ENCODE peak calls at places on chromosome 2, in five cellular contexts. G is colonic mucosa, Y is heart left ventricle, E is NCI-H82, C is AG20443. I is an unnamed sample.

GRCh38 chr2:23549051-23549450 is 164.1 kb downstream of the KLHL29 start:
- DNase-seq in G (no peak), Y (no peak), E (no peak), C (peak; percentile 39), I (no peak)

GRCh38 chr2:46850742-46851141 is 64.9 kb downstream of the MCFD2 start:
- DNase-seq in G (peak; percentile 45), Y (peak; percentile 87), E (no peak), C (no peak), I (peak; percentile 52)

GRCh38 chr2:31020713-31021112 is 117.5 kb downstream of the GALNT14 start:
- DNase-seq in G (no peak), Y (no peak), E (peak; percentile 31), C (no peak), I (no peak)

GRCh38 chr2:25314514-25315315 is 27.0 kb downstream of the DNMT3A start:
- DNase-seq in G (peak; percentile 54), Y (peak; percentile 82), E (peak; percentile 92), C (no peak), I (peak; percentile 81)

GRCh38 chr2:13193900-13194299 is 477.2 kb downstream of the TRIB2 start:
- DNase-seq in G (no peak), Y (no peak), E (peak; percentile 68), C (peak; percentile 22), I (no peak)

GRCh38 chr2:118279005-118279404 is 190.7 kb downstream of the INSIG2 start:
- DNase-seq in G (no peak), Y (no peak), E (no peak), C (no peak), I (no peak)

GRCh38 chr2:26925100-26925791 is 45.2 kb upstream of the MAPRE3 start:
- DNase-seq in G (no peak), Y (no peak), E (no peak), C (no peak), I (no peak)

GRCh38 chr2:169732583-169733358 is 861 bp upstream of the KLHL23 start:
- DNase-seq in G (no peak), Y (no peak), E (peak; percentile 63), C (peak; percentile 19), I (no peak)

GRCh38 chr2:112602917-112603316 is 18.5 kb downstream of the CHCHD5 start:
- DNase-seq in G (no peak), Y (no peak), E (no peak), C (no peak), I (no peak)

GRCh38 chr2:173184031-173185004 is 108.7 kb downstream of the MAP3K20 start:
- DNase-seq in G (peak; percentile 43), Y (peak; percentile 61), E (peak; percentile 46), C (peak; percentile 93), I (no peak)

GRCh38 chr2:15761056-15761455 is 169.4 kb downstream of the DDX1 start:
- DNase-seq in G (no peak), Y (no peak), E (no peak), C (no peak), I (no peak)

GRCh38 chr2:149360106-149360505 is 29.7 kb downstream of the LYPD6 start:
- DNase-seq in G (no peak), Y (no peak), E (no peak), C (no peak), I (no peak)

GRCh38 chr2:201890447-201890846 is 84.1 kb downstream of the CDK15 start:
- DNase-seq in G (no peak), Y (no peak), E (no peak), C (no peak), I (no peak)

GRCh38 chr2:19256239-19256638 is 102.2 kb downstream of the OSR1 start:
- DNase-seq in G (no peak), Y (no peak), E (no peak), C (peak; percentile 50), I (no peak)